ENCODE peak calls at places on chromosomes 16 and 17, in eight cellular contexts. J is HT-29; M is EL; X is right atrium auricular region; P is activated naive CD8-positive, alpha-beta T cell treated with anti-CD3 and anti-CD28 coated beads, Interleukin-2, amount 50 U/mL, for 24 hours; B is NCI-H2171; T is ACHN; C is non-pigmented ciliary epithelial cell. U is an unnamed sample.

GRCh38 chr17:1802429-1802828 is 27.3 kb downstream of the SMYD4 start:
- DNase-seq in J (no peak), M (no peak), X (no peak), P (no peak), B (no peak), T (no peak), C (no peak), U (no peak)

GRCh38 chr16:55575621-55576020 is 9.1 kb downstream of the CAPNS2 start:
- DNase-seq in J (no peak), M (no peak), X (no peak), P (no peak), B (no peak), T (no peak), C (no peak), U (no peak)

GRCh38 chr16:23754594-23755483 is at the start of gene CHP2:
- DNase-seq in J (no peak), M (no peak), X (peak), P (no peak), B (no peak), T (no peak), C (no peak), U (no peak)

GRCh38 chr17:79412110-79412509 is 198.7 kb downstream of the RBFOX3 start:
- DNase-seq in J (no peak), M (no peak), X (no peak), P (no peak), B (no peak), T (no peak), C (no peak), U (no peak)

GRCh38 chr16:70151391-70151790 is 22.2 kb upstream of the CLEC18C start:
- DNase-seq in J (peak), M (no peak), X (no peak), P (no peak), B (no peak), T (no peak), C (no peak), U (no peak)

GRCh38 chr16:8796469-8797363 is 723 bp downstream of the TMEM186 start:
- DNase-seq in J (no peak), M (no peak), X (no peak), P (no peak), B (no peak), T (peak), C (no peak), U (no peak)

GRCh38 chr17:61235001-61235820 is 164.4 kb upstream of the TBX2 start:
- DNase-seq in J (no peak), M (no peak), X (no peak), P (no peak), B (no peak), T (no peak), C (no peak), U (no peak)

GRCh38 chr17:58284613-58285421 is 4.1 kb upstream of the MPO start:
- DNase-seq in J (no peak), M (no peak), X (peak), P (no peak), B (no peak), T (no peak), C (no peak), U (no peak)

GRCh38 chr16:46427340-46428107 is 193.7 kb downstream of the SHCBP1 start:
- DNase-seq in J (no peak), M (no peak), X (no peak), P (no peak), B (no peak), T (no peak), C (no peak), U (no peak)

GRCh38 chr17:45029758-45030423 is 21.5 kb downstream of the DCAKD start:
- DNase-seq in J (no peak), M (no peak), X (no peak), P (no peak), B (no peak), T (no peak), C (no peak), U (no peak)

GRCh38 chr17:66549312-66549705 is 246.9 kb downstream of the PRKCA start:
- DNase-seq in J (no peak), M (peak), X (no peak), P (no peak), B (no peak), T (peak), C (no peak), U (peak)

GRCh38 chr16:87125206-87126155 is 191.7 kb downstream of the C16orf95 start:
- DNase-seq in J (no peak), M (no peak), X (no peak), P (no peak), B (no peak), T (no peak), C (no peak), U (no peak)

GRCh38 chr16:12157510-12158093 is 181.1 kb downstream of the SNX29 start:
- DNase-seq in J (no peak), M (peak), X (no peak), P (no peak), B (no peak), T (peak), C (no peak), U (no peak)

GRCh38 chr16:21126518-21126917 is 24.1 kb downstream of the DNAH3 start:
- DNase-seq in J (no peak), M (no peak), X (no peak), P (no peak), B (no peak), T (no peak), C (no peak), U (no peak)

GRCh38 chr16:85202631-85203461 is 90.6 kb upstream of the CIBAR2 start:
- DNase-seq in J (no peak), M (peak), X (peak), P (no peak), B (no peak), T (no peak), C (no peak), U (peak)

GRCh38 chr17:82831818-82832200 is 8.0 kb downstream of the ZNF750 start:
- DNase-seq in J (no peak), M (no peak), X (no peak), P (no peak), B (no peak), T (no peak), C (no peak), U (no peak)

U was measured in myocyte.